ENCODE peak calls at places on chromosomes 5 and 9, in nine cellular contexts. O, P, V, T, B, C, A, Z and H are unnamed samples. For H3K4me1, the result is how much of the 10 kb centered on the place peaks cover.

GRCh38 chr5:169302491-169303118 is 1.7 kb upstream of the SLIT3 start:
- DNase-seq in A (peak), T (peak), O (no peak), C (peak), P (peak), B (peak), Z (peak), V (peak), H (peak)

GRCh38 chr9:108885643-108886348 is 23.7 kb downstream of the ACTL7A start:
- DNase-seq in V (peak), O (no peak), A (peak), P (peak), T (peak), Z (peak), B (no peak), C (peak), H (no peak)

GRCh38 chr9:22124263-22125011 is 115.3 kb upstream of the CDKN2B start:
- DNase-seq in O (no peak), P (no peak), A (peak), V (peak), C (no peak), Z (no peak), B (no peak), T (no peak), H (no peak)

GRCh38 chr5:1793966-1794895 is 5.4 kb downstream of the MRPL36 start:
- DNase-seq in O (no peak), C (no peak), Z (no peak), T (peak), A (peak), V (peak), P (no peak), B (no peak), H (no peak)

GRCh38 chr5:33997331-33997983 is 10.4 kb downstream of the AMACR start:
- DNase-seq in A (peak), O (no peak), P (peak), C (peak), T (peak), V (peak), Z (peak), B (no peak), H (peak)

GRCh38 chr5:123000731-123001130 is 35.8 kb downstream of the PPIC start:
- DNase-seq in T (no peak), Z (no peak), C (no peak), O (no peak), B (no peak), P (no peak), A (no peak), V (no peak), H (no peak)

GRCh38 chr5:54772232-54773168 is 212.9 kb downstream of the ESM1 start:
- DNase-seq in V (no peak), T (no peak), O (no peak), A (no peak), P (no peak), C (no peak), B (no peak), Z (no peak), H (no peak)

GRCh38 chr5:147397616-147398015 is 112.3 kb downstream of the DPYSL3 start:
- DNase-seq in Z (no peak), P (no peak), V (no peak), A (no peak), T (no peak), O (no peak), C (no peak), B (no peak), H (no peak)

DNA sequence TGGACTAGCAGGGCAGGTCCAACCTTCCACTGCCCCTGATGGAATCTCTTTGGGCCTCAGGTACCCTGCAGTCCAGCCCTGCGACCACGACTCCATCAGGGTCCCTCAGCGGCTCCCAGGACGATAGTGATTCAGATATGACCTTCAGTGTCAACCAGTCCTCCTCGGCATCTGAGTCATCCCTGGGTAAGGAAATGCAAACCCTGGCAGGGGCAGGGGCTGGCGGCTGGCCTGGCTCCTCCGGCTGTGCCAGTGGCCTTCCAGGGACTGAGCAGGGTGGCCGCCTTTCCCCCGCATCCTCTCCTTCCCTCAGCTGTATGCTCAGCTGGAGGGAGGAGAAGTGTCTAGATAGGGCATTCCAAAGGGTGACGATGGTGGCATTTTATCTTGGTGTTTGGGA is 45.0 kb downstream of the NEURL1B start:
- DNase-seq in V (no peak), O (no peak), B (peak), C (no peak), Z (peak), T (peak), P (no peak), A (peak), H (no peak)
- H3K4me1 ChIP-seq in V (under half), O (under half), B (under half), C (under half), Z (under half), T (under half), P (under half), A (under half), H (under half)

GRCh38 chr5:150155258-150156032 is at the start of gene PDGFRB:
- DNase-seq in P (no peak), V (peak), C (peak), B (peak), O (no peak), A (peak), T (peak), Z (peak), H (peak)
- H3K27ac ChIP-seq in P (peak), V (peak), C (peak), B (peak), O (peak), A (peak), T (peak), Z (peak), H (peak)

GRCh38 chr5:150443242-150444075 is 6.1 kb downstream of the RPS14 start:
- DNase-seq in O (no peak), A (no peak), Z (no peak), V (no peak), B (no peak), P (no peak), T (no peak), C (no peak), H (no peak)
- TF ChIP-seq POLR2A in O (no peak), A (no peak), Z (no peak), V (no peak), B (no peak), P (no peak), T (no peak), C (no peak), H (no peak)

GRCh38 chr5:96339862-96340261 is 93.2 kb downstream of the PCSK1 start:
- DNase-seq in T (no peak), A (no peak), V (no peak), B (no peak), P (no peak), Z (no peak), O (no peak), C (no peak), H (no peak)
- H3K4me1 ChIP-seq in T (under half), A (under half), V (under half), B (under half), P (under half), Z (under half), O (under half), C (under half), H (under half)

DNA sequence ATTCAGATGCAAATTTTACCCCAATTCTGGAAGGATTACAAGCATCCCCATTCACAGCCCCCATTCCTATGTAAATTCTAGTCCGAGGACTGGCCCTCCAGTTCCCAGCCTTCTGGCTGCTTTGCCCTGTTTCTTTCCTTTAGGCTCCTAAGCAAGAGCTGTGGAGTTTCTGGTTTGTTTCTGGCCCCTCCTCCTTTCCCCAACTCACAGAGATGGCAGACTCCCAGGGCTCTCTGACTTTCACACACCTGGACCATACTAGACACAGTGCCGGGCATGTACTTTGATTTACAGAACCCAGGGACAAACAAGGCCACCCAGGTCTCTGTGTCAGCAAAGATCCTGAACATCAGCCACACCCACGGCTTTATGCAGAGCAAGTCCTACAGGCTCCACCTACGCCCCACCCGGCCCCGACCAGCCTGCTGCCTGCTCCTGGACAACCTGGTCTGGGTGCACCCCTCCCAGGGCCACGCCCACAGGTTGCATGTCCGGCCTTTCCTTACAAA is 62.5 kb downstream of the SEMA4D start:
- DNase-seq in T (no peak), V (peak), Z (no peak), O (no peak), B (peak), A (no peak), P (no peak), C (no peak), H (no peak)
- H3K27ac ChIP-seq in T (no peak), V (peak), Z (no peak), O (peak), B (peak), A (no peak), P (no peak), C (no peak), H (no peak)